ENCODE peak calls at places on chromosome 7, in six cellular contexts. O is activated naive CD4-positive, alpha-beta T cell; R is endodermal cell; D is GM12892; M is kidney glomerular epithelial cell; N is astrocyte of the hippocampus. S is an unnamed sample.

GRCh38 chr7:152006336-152006735 is 19.1 kb upstream of the GALNT11 start:
- DNase-seq in O (no peak), M (no peak), D (no peak), N (peak), R (no peak), S (no peak)

GRCh38 chr7:94266278-94266677 is 128.4 kb upstream of the COL1A2 start:
- DNase-seq in O (no peak), D (no peak), M (no peak), N (peak), R (no peak), S (no peak)

GRCh38 chr7:77335581-77335980 is 80.6 kb downstream of the GSAP start:
- DNase-seq in R (no peak), M (no peak), N (no peak), O (no peak), D (no peak), S (no peak)

GRCh38 chr7:4734587-4735365 is 40.6 kb upstream of the AP5Z1 start:
- DNase-seq in N (no peak), O (no peak), D (no peak), R (no peak), M (no peak), S (no peak)

GRCh38 chr7:90625051-90625450 is 28.9 kb downstream of the CDK14 start:
- DNase-seq in D (no peak), R (no peak), M (no peak), N (peak), O (no peak), S (no peak)

GRCh38 chr7:30708983-30709382 is 26.7 kb upstream of the CRHR2 start:
- DNase-seq in N (no peak), M (no peak), D (no peak), R (no peak), O (no peak), S (no peak)

GRCh38 chr7:92588561-92588960 is 1.6 kb downstream of the FAM133B start:
- DNase-seq in N (no peak), O (no peak), D (no peak), R (peak), M (no peak), S (no peak)

GRCh38 chr7:2008936-2009540 is 223.7 kb downstream of the MAD1L1 start:
- DNase-seq in R (peak), D (no peak), M (no peak), O (no peak), N (no peak), S (no peak)

GRCh38 chr7:5657901-5658300 is 123.6 kb downstream of the RNF216 start:
- DNase-seq in R (no peak), M (no peak), O (no peak), N (no peak), D (no peak), S (no peak)

GRCh38 chr7:139823855-139824670 is 5.0 kb upstream of the TBXAS1 start:
- DNase-seq in D (no peak), R (no peak), N (no peak), O (no peak), M (peak), S (no peak)

GRCh38 chr7:45647967-45648670 is 74.0 kb downstream of the ADCY1 start:
- DNase-seq in R (peak), N (no peak), O (no peak), D (no peak), M (no peak), S (no peak)

GRCh38 chr7:44959433-44959951 is 19.3 kb downstream of the MYO1G start:
- DNase-seq in R (no peak), D (no peak), N (no peak), M (no peak), O (no peak), S (no peak)

GRCh38 chr7:48176356-48176893 is 5.2 kb downstream of the ABCA13 start:
- DNase-seq in D (no peak), M (no peak), O (no peak), R (no peak), N (no peak), S (no peak)

GRCh38 chr7:100753750-100754149 is 20.4 kb downstream of the ZAN start:
- DNase-seq in R (no peak), N (no peak), D (no peak), O (no peak), M (no peak), S (no peak)

GRCh38 chr7:158933468-158934139 is 77.2 kb downstream of the DYNC2I1 start:
- DNase-seq in D (no peak), O (no peak), N (no peak), R (no peak), M (no peak), S (no peak)

GRCh38 chr7:41311301-41311700 is 391.6 kb downstream of the INHBA start:
- DNase-seq in M (no peak), N (no peak), D (no peak), O (no peak), R (no peak), S (no peak)

GRCh38 chr7:118080947-118081346 is 103.0 kb upstream of the LSM8 start:
- DNase-seq in N (peak), M (peak), D (no peak), O (no peak), R (peak), S (peak)

GRCh38 chr7:774161-775109 is 47.4 kb upstream of the PRKAR1B start:
- DNase-seq in D (peak), R (peak), M (no peak), O (peak), N (peak), S (no peak)

S was measured in CMK.